ENCODE peak calls at places on chromosomes 7 and 10, in ten cellular contexts. P is cardiac fibroblast, Y is NB4, V is foreskin fibroblast, Z is AG04450, A is cardiac muscle cell, F is lower lobe of right lung, K is tibial nerve, E is gastrocnemius medialis, Q is endothelial cell of umbilical vein. O is an unnamed sample.

GRCh38 chr7:13980474-13980873 is 9.0 kb downstream of the ETV1 start:
- DNase-seq in P (no peak), Y (no peak), V (no peak), Z (no peak), A (no peak), F (no peak), K (no peak), E (no peak), Q (no peak), O (no peak)

GRCh38 chr7:28411876-28412662 is at the start of gene CREB5:
- DNase-seq in P (no peak), Y (no peak), V (no peak), Z (no peak), A (no peak), F (no peak), K (no peak), E (no peak), Q (no peak), O (no peak)

GRCh38 chr7:77685219-77685618 is 11.0 kb upstream of the RSBN1L start:
- DNase-seq in P (peak), Y (peak), V (no peak), Z (no peak), A (peak), F (no peak), K (no peak), E (no peak), Q (no peak), O (no peak)

GRCh38 chr10:69636626-69637550 is 6.8 kb downstream of the FAM241B start:
- DNase-seq in P (peak), Y (peak), V (no peak), Z (no peak), A (peak), F (no peak), K (no peak), E (no peak), Q (no peak), O (no peak)

GRCh38 chr10:103983367-103983911 is 16.5 kb downstream of the SLK start:
- DNase-seq in P (peak), Y (peak), V (no peak), Z (no peak), A (no peak), F (no peak), K (no peak), E (no peak), Q (peak), O (no peak)

GRCh38 chr7:24284699-24285506 is 913 bp downstream of the NPY start:
- DNase-seq in P (no peak), Y (no peak), V (no peak), Z (no peak), A (no peak), F (no peak), K (no peak), E (no peak), Q (no peak), O (no peak)

GRCh38 chr10:49749144-49749543 is 13.0 kb downstream of the OGDHL start:
- DNase-seq in P (no peak), Y (no peak), V (no peak), Z (no peak), A (no peak), F (no peak), K (no peak), E (no peak), Q (no peak), O (no peak)

GRCh38 chr7:55004579-55004978 is 14.2 kb upstream of the EGFR start:
- DNase-seq in P (no peak), Y (no peak), V (no peak), Z (no peak), A (no peak), F (no peak), K (no peak), E (no peak), Q (no peak), O (no peak)

GRCh38 chr7:120877706-120878105 is 19.8 kb upstream of the TSPAN12 start:
- DNase-seq in P (no peak), Y (no peak), V (no peak), Z (no peak), A (no peak), F (no peak), K (no peak), E (no peak), Q (no peak), O (no peak)

GRCh38 chr7:36141351-36141750 is 11.7 kb upstream of the EEPD1 start:
- DNase-seq in P (no peak), Y (no peak), V (no peak), Z (no peak), A (no peak), F (no peak), K (no peak), E (no peak), Q (no peak), O (no peak)

GRCh38 chr7:1284743-1285458 is 52.2 kb downstream of the UNCX start:
- DNase-seq in P (no peak), Y (no peak), V (no peak), Z (no peak), A (no peak), F (no peak), K (no peak), E (no peak), Q (no peak), O (no peak)

GRCh38 chr7:134495546-134495945 is 31.8 kb upstream of the AKR1B10 start:
- DNase-seq in P (no peak), Y (no peak), V (no peak), Z (no peak), A (no peak), F (no peak), K (no peak), E (no peak), Q (no peak), O (no peak)

GRCh38 chr7:40808409-40808942 is 673.7 kb downstream of the SUGCT start:
- DNase-seq in P (peak), Y (no peak), V (peak), Z (peak), A (peak), F (no peak), K (no peak), E (no peak), Q (peak), O (no peak)

GRCh38 chr7:84512055-84512454 is 317.5 kb upstream of the SEMA3A start:
- DNase-seq in P (no peak), Y (no peak), V (no peak), Z (no peak), A (no peak), F (no peak), K (no peak), E (no peak), Q (no peak), O (no peak)

GRCh38 chr7:4733936-4734528 is 41.4 kb upstream of the AP5Z1 start:
- DNase-seq in P (no peak), Y (no peak), V (no peak), Z (no peak), A (no peak), F (no peak), K (no peak), E (no peak), Q (no peak), O (no peak)

GRCh38 chr7:49023345-49024330 is 99.3 kb downstream of the CDC14C start:
- DNase-seq in P (no peak), Y (no peak), V (no peak), Z (no peak), A (no peak), F (no peak), K (no peak), E (no peak), Q (no peak), O (no peak)

GRCh38 chr10:73785221-73785720 is at the start of gene ZSWIM8:
- DNase-seq in P (peak), Y (peak), V (peak), Z (peak), A (peak), F (peak), K (peak), E (peak), Q (peak), O (peak)

GRCh38 chr10:73785721-73786511 is 510 bp downstream of the ZSWIM8 start:
- DNase-seq in P (peak), Y (peak), V (peak), Z (no peak), A (peak), F (peak), K (no peak), E (no peak), Q (peak), O (peak)

GRCh38 chr10:73788864-73789658 is 3.7 kb downstream of the ZSWIM8 start:
- DNase-seq in P (no peak), Y (no peak), V (no peak), Z (no peak), A (no peak), F (no peak), K (no peak), E (no peak), Q (no peak), O (no peak)

GRCh38 chr10:73789659-73790055 is 4.3 kb downstream of the ZSWIM8 start:
- DNase-seq in P (no peak), Y (no peak), V (no peak), Z (no peak), A (no peak), F (no peak), K (no peak), E (no peak), Q (no peak), O (no peak)

DNA sequence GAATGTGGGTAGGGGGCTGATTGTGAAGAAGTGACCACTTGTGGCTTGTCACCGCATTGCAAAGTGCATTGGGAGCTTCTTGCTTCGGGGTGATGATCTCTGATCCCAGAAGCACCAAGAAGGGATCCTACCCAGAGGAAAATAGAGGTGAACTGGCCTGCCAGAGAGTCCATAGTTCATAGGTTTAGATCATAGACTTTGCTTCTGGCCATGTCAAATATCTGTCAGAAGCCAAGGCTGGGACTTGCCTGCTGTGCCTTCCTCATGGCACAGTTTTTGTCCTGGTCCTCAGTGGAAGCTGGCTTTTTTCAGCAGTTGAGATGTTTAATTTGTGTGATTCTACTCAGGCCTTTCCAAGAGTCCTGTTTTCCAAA is 1.1 kb downstream of the ZSWIM8 start:
- DNase-seq in P (no peak), Y (no peak), V (no peak), Z (no peak), A (no peak), F (no peak), K (no peak), E (no peak), Q (no peak), O (no peak)
- TF ChIP-seq CTCF in P (no peak), Y (peak), V (no peak), Z (no peak), A (no peak), F (no peak), K (no peak), E (no peak), Q (no peak), O (no peak)

DNA sequence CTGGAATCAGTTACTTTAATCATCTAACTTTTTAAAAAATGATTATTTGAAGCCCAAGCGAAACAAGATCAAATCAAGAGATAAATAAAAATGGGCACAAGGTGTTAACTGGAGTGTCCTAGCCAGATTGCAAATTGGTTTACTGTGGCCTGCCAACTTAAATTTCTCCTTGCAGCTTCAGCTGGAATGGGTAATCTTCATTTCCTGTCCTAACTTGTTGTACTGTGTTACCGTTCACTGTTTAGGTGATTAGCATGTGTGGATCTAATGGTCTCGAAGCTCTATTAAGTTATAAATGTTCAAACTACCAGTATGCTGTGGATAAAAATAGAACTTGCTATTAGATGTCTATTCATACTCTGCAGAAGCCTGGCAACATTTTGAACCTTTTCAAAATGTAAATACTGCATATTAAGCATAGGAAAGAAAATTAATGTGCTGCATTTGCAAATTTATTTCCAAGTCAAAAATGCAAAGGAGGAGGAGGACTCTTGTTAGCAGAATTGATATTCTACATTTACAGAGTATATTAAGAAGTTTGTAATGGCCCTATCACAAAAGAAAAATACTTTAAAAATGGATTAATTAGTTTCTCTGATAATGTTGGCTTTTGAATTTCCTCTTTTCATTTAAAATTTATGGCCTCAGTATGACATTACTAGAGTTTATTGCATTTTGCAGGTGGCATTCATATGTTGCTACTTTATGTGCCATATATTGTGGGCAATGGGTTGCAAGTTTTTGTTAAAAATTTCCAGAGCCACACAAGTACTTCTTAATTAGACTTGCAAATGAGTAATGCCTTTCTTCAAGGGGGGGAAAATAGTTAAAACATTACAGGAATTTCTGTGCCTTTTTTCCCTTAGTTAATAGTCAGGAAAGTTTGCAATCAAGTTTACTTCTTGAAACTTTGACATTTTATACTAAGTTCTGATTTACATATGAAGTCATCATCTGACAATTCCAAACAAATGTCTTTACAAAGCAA is 92.1 kb downstream of the CABCOCO1 start:
- DNase-seq in P (no peak), Y (no peak), V (no peak), Z (no peak), A (no peak), F (no peak), K (no peak), E (no peak), Q (no peak), O (no peak)
- H3K4me3 ChIP-seq in P (no peak), Y (no peak), V (no peak), Z (no peak), A (no peak), F (no peak), K (no peak), E (no peak), Q (no peak), O (no peak)

DNA sequence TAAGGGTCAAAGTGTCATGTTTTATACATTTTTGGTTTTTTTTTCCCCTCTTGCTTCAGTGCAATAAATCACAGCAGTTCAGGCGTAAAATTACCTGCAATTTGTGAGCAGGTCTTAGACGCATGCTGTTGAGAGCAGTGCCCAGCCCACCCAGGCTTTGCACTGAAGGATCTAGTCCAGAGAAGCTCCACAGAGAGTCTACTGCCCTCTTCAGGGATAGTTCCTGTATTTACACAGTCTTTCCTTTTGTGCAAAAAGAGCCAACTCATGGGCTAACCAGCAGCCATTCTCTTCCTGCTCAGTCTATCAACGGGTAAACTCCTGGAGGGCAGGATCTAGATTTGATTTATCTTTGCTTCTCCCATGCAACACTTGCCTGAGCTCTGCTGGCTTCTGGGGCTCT is 82.2 kb upstream of the NAMPT start:
- DNase-seq in P (peak), Y (peak), V (peak), Z (no peak), A (peak), F (peak), K (no peak), E (no peak), Q (peak), O (no peak)
- TF ChIP-seq CTCF in P (peak), Y (peak), V (peak), Z (peak), A (peak), F (peak), K (no peak), E (no peak), Q (peak), O (peak)

DNA sequence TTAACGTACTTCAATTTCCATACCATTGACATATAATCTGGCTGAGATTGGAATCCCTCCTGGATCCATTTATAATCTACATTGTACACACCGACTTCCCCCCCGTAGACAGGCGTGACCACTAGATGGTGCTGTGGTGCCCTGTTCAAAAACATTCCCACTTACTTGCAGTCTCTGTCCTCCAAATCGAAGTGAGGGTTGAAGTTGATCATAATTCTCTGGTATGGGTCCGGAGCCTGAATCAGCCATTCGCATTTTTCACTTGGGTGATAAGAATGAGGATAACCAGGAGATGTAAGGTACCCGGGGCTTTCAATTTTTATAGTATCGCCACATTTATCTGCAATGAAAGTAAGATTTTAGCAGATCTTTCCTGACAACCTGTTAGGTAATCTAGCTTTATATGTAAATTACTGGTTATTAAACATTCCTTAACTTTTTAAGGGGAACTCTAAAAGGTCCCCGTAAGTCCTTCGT is 3.9 kb downstream of the NRP1 start:
- DNase-seq in P (peak), Y (peak), V (peak), Z (peak), A (peak), F (peak), K (peak), E (peak), Q (peak), O (no peak)
- H3K4me3 ChIP-seq in P (peak), Y (no peak), V (peak), Z (peak), A (peak), F (peak), K (no peak), E (peak), Q (peak), O (no peak)

DNA sequence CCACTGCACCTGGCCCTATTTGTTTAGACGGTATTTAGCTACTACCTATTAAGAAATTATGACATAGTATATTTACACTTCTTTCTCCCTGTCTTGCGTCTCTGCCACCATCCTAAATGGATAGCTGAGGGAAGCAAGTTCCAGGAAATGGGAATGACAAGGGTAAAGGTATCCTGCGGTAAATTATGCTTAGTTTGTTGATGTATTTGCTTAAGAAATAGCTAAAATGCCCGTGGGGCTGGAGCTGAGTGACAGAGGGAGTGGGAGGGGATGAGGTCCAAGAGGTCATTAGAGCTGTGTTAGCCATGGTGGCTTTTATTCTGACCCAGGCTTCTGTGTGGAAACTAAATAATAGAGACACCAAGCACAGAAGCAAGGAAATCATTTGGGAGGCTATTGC is 29.0 kb upstream of the UBE2D1 start:
- DNase-seq in P (no peak), Y (no peak), V (no peak), Z (no peak), A (no peak), F (no peak), K (no peak), E (no peak), Q (no peak), O (no peak)
- TF ChIP-seq CTCF in P (no peak), Y (no peak), V (no peak), Z (no peak), A (no peak), F (no peak), K (no peak), E (no peak), Q (no peak), O (no peak)

GRCh38 chr10:71769279-71769823 is 4.0 kb downstream of the VSIR start:
- DNase-seq in P (peak), Y (peak), V (no peak), Z (no peak), A (no peak), F (no peak), K (no peak), E (no peak), Q (peak), O (no peak)
- H3K4me3 ChIP-seq in P (no peak), Y (peak), V (no peak), Z (peak), A (no peak), F (peak), K (no peak), E (no peak), Q (no peak), O (no peak)

GRCh38 chr10:112261281-112261822 is 21.8 kb upstream of the TECTB start:
- DNase-seq in P (peak), Y (no peak), V (peak), Z (no peak), A (peak), F (no peak), K (peak), E (no peak), Q (no peak), O (no peak)

GRCh38 chr10:112260831-112261230 is 22.4 kb upstream of the TECTB start:
- DNase-seq in P (no peak), Y (no peak), V (no peak), Z (no peak), A (no peak), F (no peak), K (no peak), E (no peak), Q (no peak), O (no peak)

GRCh38 chr10:112262556-112262955 is 20.6 kb upstream of the TECTB start:
- DNase-seq in P (no peak), Y (no peak), V (no peak), Z (no peak), A (peak), F (no peak), K (no peak), E (no peak), Q (no peak), O (no peak)

GRCh38 chr10:112269266-112269665 is 13.9 kb upstream of the TECTB start:
- DNase-seq in P (peak), Y (no peak), V (no peak), Z (no peak), A (no peak), F (no peak), K (no peak), E (no peak), Q (no peak), O (no peak)

DNA sequence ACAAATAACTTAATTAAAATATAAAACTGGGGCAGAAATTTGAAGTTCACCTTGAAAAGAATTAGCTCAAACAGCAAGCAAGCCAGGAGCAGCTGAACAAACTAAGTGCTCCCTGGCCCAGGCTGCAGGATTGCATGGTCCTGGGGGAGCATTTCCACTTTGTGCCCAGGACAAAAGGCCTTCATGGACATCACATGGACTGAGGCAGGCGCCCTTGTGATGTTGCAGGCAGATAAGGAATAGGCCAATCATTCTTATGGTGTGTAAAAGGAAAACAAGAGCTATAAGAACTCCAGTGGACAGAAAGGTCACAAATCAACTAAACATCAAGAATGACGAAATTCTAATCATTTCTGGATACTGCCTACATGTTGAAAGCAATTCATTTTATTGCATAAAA is 17.5 kb upstream of the TECTB start:
- DNase-seq in P (no peak), Y (no peak), V (no peak), Z (no peak), A (no peak), F (no peak), K (peak), E (no peak), Q (no peak), O (no peak)
- TF ChIP-seq CTCF in P (no peak), Y (no peak), V (no peak), Z (no peak), A (no peak), F (no peak), K (no peak), E (no peak), Q (no peak), O (no peak)

DNA sequence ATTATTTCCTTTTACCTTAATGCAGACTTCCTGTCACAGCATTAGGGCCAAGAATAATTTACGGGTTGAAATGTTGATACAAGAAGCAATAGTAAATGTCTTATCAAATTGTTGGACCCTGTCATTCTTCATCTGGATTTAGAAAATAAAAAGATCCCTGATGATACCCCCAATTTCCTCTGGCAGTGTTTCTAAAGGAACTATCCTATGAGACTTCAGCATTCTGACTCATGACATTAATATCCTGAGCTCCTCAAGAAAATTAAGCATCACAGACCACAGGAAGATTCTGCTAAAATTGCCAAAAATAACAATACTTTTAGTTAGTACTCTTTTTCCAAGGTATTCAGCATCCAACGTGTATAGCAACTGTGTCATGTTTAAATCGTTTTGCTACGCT is 490.5 kb upstream of the ANKRD30A start:
- DNase-seq in P (peak), Y (no peak), V (no peak), Z (peak), A (peak), F (no peak), K (no peak), E (no peak), Q (peak), O (no peak)
- H3K4me3 ChIP-seq in P (no peak), Y (no peak), V (no peak), Z (no peak), A (no peak), F (no peak), K (no peak), E (no peak), Q (no peak), O (no peak)

O was measured in retinal pigment epithelial cell.